ENCODE peak calls at places on chromosomes 2 and 18, in nine cellular contexts. One of them, this sample, is unnamed.

GRCh38 chr2:184689633-184690032 is 91.3 kb downstream of the ZNF804A start:
- DNase-seq in lower leg skin: no peak
- DNase-seq in prostate gland: no peak
- DNase-seq in IMR-90: peak
- DNase-seq in NB4: no peak
- DNase-seq in GM12891: no peak
- DNase-seq in uterus: no peak
- DNase-seq in GM12878: no peak
- DNase-seq in A549: no peak
- DNase-seq in this sample: no peak

GRCh38 chr2:160719116-160719515 is 225.5 kb upstream of the RBMS1 start:
- DNase-seq in uterus: no peak
- DNase-seq in GM12891: no peak
- DNase-seq in A549: no peak
- DNase-seq in lower leg skin: no peak
- DNase-seq in IMR-90: peak
- DNase-seq in prostate gland: no peak
- DNase-seq in GM12878: no peak
- DNase-seq in NB4: no peak
- DNase-seq in this sample: no peak

GRCh38 chr2:233486778-233487552 is 79.6 kb downstream of the USP40 start:
- DNase-seq in uterus: no peak
- DNase-seq in A549: peak
- DNase-seq in GM12878: no peak
- DNase-seq in IMR-90: peak
- DNase-seq in GM12891: no peak
- DNase-seq in NB4: no peak
- DNase-seq in lower leg skin: no peak
- DNase-seq in prostate gland: no peak
- DNase-seq in this sample: peak

GRCh38 chr2:221896505-221897151 is 324.5 kb upstream of the EPHA4 start:
- DNase-seq in IMR-90: peak
- DNase-seq in GM12878: no peak
- DNase-seq in NB4: no peak
- DNase-seq in A549: no peak
- DNase-seq in prostate gland: no peak
- DNase-seq in lower leg skin: peak
- DNase-seq in uterus: no peak
- DNase-seq in GM12891: no peak
- DNase-seq in this sample: no peak

GRCh38 chr18:28855524-28855923 is 678.6 kb upstream of the CDH2 start:
- DNase-seq in prostate gland: no peak
- DNase-seq in lower leg skin: no peak
- DNase-seq in NB4: no peak
- DNase-seq in IMR-90: peak
- DNase-seq in GM12878: no peak
- DNase-seq in uterus: no peak
- DNase-seq in GM12891: no peak
- DNase-seq in A549: no peak
- DNase-seq in this sample: no peak

GRCh38 chr2:45412754-45413379 is 198.2 kb downstream of the SRBD1 start:
- DNase-seq in NB4: no peak
- DNase-seq in IMR-90: peak
- DNase-seq in uterus: no peak
- DNase-seq in GM12891: no peak
- DNase-seq in A549: no peak
- DNase-seq in prostate gland: no peak
- DNase-seq in GM12878: no peak
- DNase-seq in lower leg skin: no peak
- DNase-seq in this sample: no peak

GRCh38 chr2:191951832-191952231 is 104.9 kb upstream of the CAVIN2 start:
- DNase-seq in GM12891: no peak
- DNase-seq in uterus: no peak
- DNase-seq in prostate gland: no peak
- DNase-seq in A549: no peak
- DNase-seq in NB4: no peak
- DNase-seq in IMR-90: no peak
- DNase-seq in GM12878: no peak
- DNase-seq in lower leg skin: no peak
- DNase-seq in this sample: no peak

GRCh38 chr2:169039702-169040101 is 8.6 kb upstream of the ABCB11 start:
- DNase-seq in prostate gland: no peak
- DNase-seq in uterus: no peak
- DNase-seq in GM12878: no peak
- DNase-seq in IMR-90: no peak
- DNase-seq in GM12891: no peak
- DNase-seq in NB4: peak
- DNase-seq in A549: no peak
- DNase-seq in lower leg skin: no peak
- DNase-seq in this sample: no peak

GRCh38 chr2:70080597-70081200 is 6.6 kb upstream of the PCBP1 start:
- DNase-seq in IMR-90: no peak
- DNase-seq in NB4: no peak
- DNase-seq in GM12891: no peak
- DNase-seq in lower leg skin: no peak
- DNase-seq in A549: no peak
- DNase-seq in prostate gland: no peak
- DNase-seq in GM12878: no peak
- DNase-seq in uterus: no peak
- DNase-seq in this sample: no peak

GRCh38 chr2:235766206-235766794 is 272.5 kb downstream of the AGAP1 start:
- DNase-seq in IMR-90: peak
- DNase-seq in prostate gland: peak
- DNase-seq in A549: peak
- DNase-seq in lower leg skin: peak
- DNase-seq in GM12878: no peak
- DNase-seq in uterus: peak
- DNase-seq in GM12891: peak
- DNase-seq in NB4: peak
- DNase-seq in this sample: peak

GRCh38 chr2:233131991-233132390 is 71.8 kb downstream of the INPP5D start:
- DNase-seq in prostate gland: no peak
- DNase-seq in A549: no peak
- DNase-seq in IMR-90: no peak
- DNase-seq in GM12878: no peak
- DNase-seq in lower leg skin: no peak
- DNase-seq in uterus: no peak
- DNase-seq in GM12891: no peak
- DNase-seq in NB4: no peak
- DNase-seq in this sample: no peak

GRCh38 chr2:130728007-130728454 is 839 bp upstream of the GPR148 start:
- DNase-seq in A549: no peak
- DNase-seq in prostate gland: no peak
- DNase-seq in GM12891: no peak
- DNase-seq in IMR-90: no peak
- DNase-seq in NB4: peak
- DNase-seq in lower leg skin: no peak
- DNase-seq in uterus: no peak
- DNase-seq in GM12878: no peak
- DNase-seq in this sample: no peak

GRCh38 chr2:217151509-217152206 is 291.8 kb upstream of the TNP1 start:
- DNase-seq in prostate gland: no peak
- DNase-seq in uterus: no peak
- DNase-seq in GM12878: no peak
- DNase-seq in A549: no peak
- DNase-seq in GM12891: no peak
- DNase-seq in NB4: no peak
- DNase-seq in IMR-90: no peak
- DNase-seq in lower leg skin: no peak
- DNase-seq in this sample: no peak

GRCh38 chr2:74593826-74594467 is 39.4 kb downstream of the DOK1 start:
- DNase-seq in IMR-90: no peak
- DNase-seq in NB4: no peak
- DNase-seq in GM12891: no peak
- DNase-seq in GM12878: no peak
- DNase-seq in uterus: no peak
- DNase-seq in A549: no peak
- DNase-seq in prostate gland: no peak
- DNase-seq in lower leg skin: no peak
- DNase-seq in this sample: peak

GRCh38 chr2:147829106-147829505 is 15.7 kb upstream of the ACVR2A start:
- DNase-seq in uterus: no peak
- DNase-seq in GM12891: no peak
- DNase-seq in NB4: peak
- DNase-seq in lower leg skin: no peak
- DNase-seq in A549: no peak
- DNase-seq in GM12878: no peak
- DNase-seq in prostate gland: no peak
- DNase-seq in IMR-90: peak
- DNase-seq in this sample: no peak

GRCh38 chr18:58005036-58005435 is 39.0 kb upstream of the NEDD4L start:
- DNase-seq in NB4: no peak
- DNase-seq in lower leg skin: no peak
- DNase-seq in uterus: no peak
- DNase-seq in IMR-90: peak
- DNase-seq in A549: no peak
- DNase-seq in prostate gland: no peak
- DNase-seq in GM12878: no peak
- DNase-seq in GM12891: no peak
- DNase-seq in this sample: no peak

GRCh38 chr2:144424559-144425240 is 95.2 kb downstream of the ZEB2 start:
- DNase-seq in NB4: no peak
- DNase-seq in GM12891: no peak
- DNase-seq in GM12878: no peak
- DNase-seq in lower leg skin: no peak
- DNase-seq in uterus: no peak
- DNase-seq in prostate gland: no peak
- DNase-seq in A549: no peak
- DNase-seq in IMR-90: no peak
- DNase-seq in this sample: no peak

GRCh38 chr2:235935071-235935470 is 233.1 kb downstream of the GBX2 start:
- DNase-seq in NB4: no peak
- DNase-seq in IMR-90: no peak
- DNase-seq in GM12878: no peak
- DNase-seq in GM12891: no peak
- DNase-seq in A549: no peak
- DNase-seq in uterus: no peak
- DNase-seq in prostate gland: no peak
- DNase-seq in lower leg skin: no peak
- DNase-seq in this sample: no peak

GRCh38 chr18:71784777-71785176 is 759.4 kb downstream of the CBLN2 start:
- DNase-seq in GM12891: no peak
- DNase-seq in prostate gland: no peak
- DNase-seq in GM12878: no peak
- DNase-seq in IMR-90: no peak
- DNase-seq in lower leg skin: no peak
- DNase-seq in NB4: peak
- DNase-seq in uterus: no peak
- DNase-seq in A549: no peak
- DNase-seq in this sample: peak

GRCh38 chr2:10909050-10909995 is 2.4 kb upstream of the KCNF1 start:
- DNase-seq in NB4: peak
- DNase-seq in prostate gland: no peak
- DNase-seq in GM12891: no peak
- DNase-seq in GM12878: no peak
- DNase-seq in IMR-90: no peak
- DNase-seq in A549: peak
- DNase-seq in uterus: no peak
- DNase-seq in lower leg skin: no peak
- DNase-seq in this sample: peak

GRCh38 chr18:32189723-32190591 is at the start of gene MEP1B:
- DNase-seq in uterus: no peak
- DNase-seq in GM12891: no peak
- DNase-seq in NB4: no peak
- DNase-seq in prostate gland: no peak
- DNase-seq in GM12878: no peak
- DNase-seq in A549: no peak
- DNase-seq in lower leg skin: no peak
- DNase-seq in IMR-90: no peak
- DNase-seq in this sample: no peak
- TF ChIP-seq POLR2A in uterus: no peak
- TF ChIP-seq POLR2A in GM12891: no peak
- TF ChIP-seq POLR2A in NB4: no peak
- TF ChIP-seq POLR2A in prostate gland: no peak
- TF ChIP-seq POLR2A in GM12878: no peak
- TF ChIP-seq POLR2A in A549: no peak
- TF ChIP-seq POLR2A in lower leg skin: no peak
- TF ChIP-seq POLR2A in IMR-90: no peak
- TF ChIP-seq POLR2A in this sample: no peak

GRCh38 chr2:219446101-219446504 is 11.5 kb downstream of the SPEG start:
- DNase-seq in GM12891: no peak
- DNase-seq in lower leg skin: no peak
- DNase-seq in prostate gland: no peak
- DNase-seq in NB4: peak
- DNase-seq in GM12878: no peak
- DNase-seq in A549: no peak
- DNase-seq in uterus: peak
- DNase-seq in IMR-90: peak
- DNase-seq in this sample: no peak
- TF ChIP-seq POLR2A in GM12891: no peak
- TF ChIP-seq POLR2A in lower leg skin: no peak
- TF ChIP-seq POLR2A in prostate gland: no peak
- TF ChIP-seq POLR2A in NB4: no peak
- TF ChIP-seq POLR2A in GM12878: no peak
- TF ChIP-seq POLR2A in A549: no peak
- TF ChIP-seq POLR2A in uterus: no peak
- TF ChIP-seq POLR2A in IMR-90: no peak
- TF ChIP-seq POLR2A in this sample: no peak

GRCh38 chr2:85539361-85540130 is 578 bp downstream of the MAT2A start:
- DNase-seq in A549: peak
- DNase-seq in uterus: peak
- DNase-seq in lower leg skin: peak
- DNase-seq in NB4: peak
- DNase-seq in GM12891: no peak
- DNase-seq in GM12878: peak
- DNase-seq in prostate gland: peak
- DNase-seq in IMR-90: peak
- DNase-seq in this sample: peak
- TF ChIP-seq POLR2A in A549: no peak
- TF ChIP-seq POLR2A in uterus: no peak
- TF ChIP-seq POLR2A in lower leg skin: no peak
- TF ChIP-seq POLR2A in NB4: no peak
- TF ChIP-seq POLR2A in GM12891: no peak
- TF ChIP-seq POLR2A in GM12878: peak
- TF ChIP-seq POLR2A in prostate gland: no peak
- TF ChIP-seq POLR2A in IMR-90: no peak
- TF ChIP-seq POLR2A in this sample: peak

DNA sequence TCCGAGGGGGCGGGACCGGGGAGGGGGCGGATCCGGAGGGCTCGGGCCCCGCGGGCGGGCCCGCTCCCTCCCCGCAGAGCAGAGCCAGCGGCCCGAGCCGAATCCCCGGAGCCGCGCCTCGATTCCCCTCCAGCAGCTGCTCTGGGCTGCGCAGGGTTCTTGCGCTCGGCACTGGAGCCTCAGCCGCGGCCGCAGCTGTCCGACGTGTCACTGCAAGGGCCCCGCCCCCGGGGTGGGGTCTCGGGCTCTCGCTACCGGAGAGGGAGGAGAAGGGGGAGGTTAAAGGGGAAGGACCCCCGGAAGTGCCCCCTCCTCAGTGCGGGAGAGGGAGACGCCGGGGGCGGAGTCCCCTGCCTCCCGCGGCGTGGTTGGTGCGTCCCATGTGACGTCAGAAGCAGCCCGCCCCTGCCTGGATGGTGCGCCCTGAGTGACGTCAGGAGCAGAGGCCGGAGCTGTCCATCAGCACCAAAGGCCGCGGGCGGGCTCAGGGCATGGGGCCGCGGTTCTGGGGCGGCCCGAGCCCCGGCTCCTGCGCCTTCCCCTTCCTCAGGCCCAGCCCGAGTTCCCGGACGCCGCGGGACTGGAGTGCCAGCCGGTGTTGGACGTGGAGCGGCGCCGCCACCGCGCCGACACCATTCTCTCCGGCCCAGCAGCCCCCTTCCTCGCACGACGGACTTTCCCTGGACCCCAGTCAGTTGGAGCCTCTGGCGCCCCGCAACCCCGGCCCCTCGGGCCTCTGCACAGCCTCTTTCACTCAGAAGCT is at the start of the genes CHPF and TMEM198:
- DNase-seq in GM12891: peak
- DNase-seq in A549: peak
- DNase-seq in NB4: peak
- DNase-seq in lower leg skin: peak
- DNase-seq in prostate gland: peak
- DNase-seq in IMR-90: peak
- DNase-seq in uterus: peak
- DNase-seq in GM12878: peak
- DNase-seq in this sample: peak
- TF ChIP-seq POLR2A in GM12891: no peak
- TF ChIP-seq POLR2A in A549: no peak
- TF ChIP-seq POLR2A in NB4: peak
- TF ChIP-seq POLR2A in lower leg skin: no peak
- TF ChIP-seq POLR2A in prostate gland: peak
- TF ChIP-seq POLR2A in IMR-90: peak
- TF ChIP-seq POLR2A in uterus: peak
- TF ChIP-seq POLR2A in GM12878: peak
- TF ChIP-seq POLR2A in this sample: no peak